ENCODE peak calls at places on chromosomes 4 and X, in six cellular contexts. E, B, N, X, F and M are unnamed samples.

GRCh38 chrX:119482497-119483480 is 14.5 kb downstream of the SLC25A5 start:
- DNase-seq in E (no peak), X (peak), B (peak), F (peak), N (peak), M (peak)

GRCh38 chr4:185734214-185734613 is 77.8 kb downstream of the SORBS2 start:
- DNase-seq in X (no peak), B (no peak), N (peak), E (no peak), F (no peak), M (no peak)

GRCh38 chr4:24197891-24198290 is 308.0 kb upstream of the PPARGC1A start:
- DNase-seq in X (no peak), B (no peak), E (no peak), N (no peak), F (peak), M (no peak)

GRCh38 chrX:115563633-115564182 is 2.7 kb downstream of the PLS3 start:
- DNase-seq in E (no peak), X (no peak), F (no peak), N (no peak), B (no peak), M (peak)

GRCh38 chr4:92101609-92102231 is 202.0 kb upstream of the GRID2 start:
- DNase-seq in X (peak), B (no peak), N (no peak), E (no peak), F (peak), M (peak)

GRCh38 chrX:138709886-138710285 is 1.6 kb downstream of the FGF13 start:
- DNase-seq in X (no peak), N (no peak), F (no peak), E (no peak), B (no peak), M (no peak)

GRCh38 chr4:107094332-107094731 is 58.2 kb upstream of the DKK2 start:
- DNase-seq in F (peak), E (no peak), N (no peak), B (peak), X (peak), M (peak)

GRCh38 chr4:105474110-105474518 is 252 bp upstream of the PPA2 start:
- DNase-seq in F (peak), E (no peak), B (peak), X (no peak), N (no peak), M (peak)

GRCh38 chrX:17038681-17039161 is 92.3 kb downstream of the REPS2 start:
- DNase-seq in B (no peak), E (no peak), X (peak), F (no peak), N (no peak), M (peak)

GRCh38 chrX:132364313-132364712 is 124.5 kb downstream of the MBNL3 start:
- DNase-seq in E (no peak), B (no peak), N (no peak), X (no peak), F (no peak), M (no peak)

GRCh38 chr4:121693450-121693849 is 3.3 kb downstream of the ANXA5 start:
- DNase-seq in N (no peak), B (no peak), F (peak), E (no peak), X (peak), M (peak)

GRCh38 chr4:121697626-121698025 is 846 bp upstream of the ANXA5 start:
- DNase-seq in B (no peak), F (no peak), N (peak), X (no peak), E (no peak), M (no peak)

GRCh38 chr4:121696140-121696640 is 590 bp downstream of the ANXA5 start:
- DNase-seq in N (peak), E (no peak), X (peak), B (peak), F (peak), M (peak)

GRCh38 chr4:121698119-121698732 is 1.4 kb upstream of the ANXA5 start:
- DNase-seq in B (no peak), F (no peak), E (no peak), N (no peak), X (no peak), M (no peak)

DNA sequence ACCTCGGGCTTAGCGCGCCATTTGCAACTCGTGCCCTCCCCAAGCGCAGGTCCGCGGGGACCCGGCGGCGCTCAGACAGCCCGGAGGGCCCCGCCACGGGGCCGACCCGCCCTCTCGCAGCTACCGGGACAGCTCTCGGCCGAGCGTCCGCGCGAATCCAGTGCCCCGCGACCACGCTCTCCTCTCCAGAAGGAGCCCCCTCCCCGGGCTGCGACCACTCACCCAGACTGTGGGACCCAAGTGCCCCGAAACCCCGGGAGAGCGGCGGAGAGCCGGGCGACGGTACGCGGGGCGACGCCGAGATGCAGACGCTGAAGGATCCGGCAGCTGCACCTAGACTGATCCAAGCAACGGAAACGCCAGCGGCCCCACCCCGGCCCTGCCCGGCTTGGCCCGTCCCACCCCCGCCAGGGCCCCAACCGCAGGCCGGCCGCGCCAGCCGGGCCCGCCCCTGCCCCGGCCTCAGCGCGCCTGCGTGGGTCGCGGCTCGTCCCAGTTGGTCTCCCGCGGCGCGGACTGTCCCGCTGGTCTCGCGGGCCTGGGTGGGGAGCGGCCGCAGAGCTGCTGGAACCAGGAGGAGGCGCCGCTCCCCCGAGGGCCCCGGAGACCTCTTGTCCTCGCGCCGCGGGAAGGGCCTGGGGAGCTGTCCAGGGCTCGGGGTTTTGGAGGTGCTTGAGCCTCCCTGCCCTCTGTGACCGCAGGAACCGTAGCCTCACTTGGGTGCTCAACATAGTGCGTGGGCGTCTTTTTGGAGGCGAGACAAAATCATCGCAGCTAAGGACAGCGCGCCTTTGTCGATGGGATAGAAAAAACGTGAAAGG is at the start of gene ANXA5:
- DNase-seq in X (peak), F (peak), N (peak), E (no peak), B (peak), M (peak)
- TF ChIP-seq CTCF in X (no peak), F (peak), N (no peak), E (peak), B (no peak), M (peak)

GRCh38 chr4:145155268-145155870 is 25.0 kb downstream of the OTUD4 start:
- DNase-seq in F (no peak), X (no peak), N (no peak), B (no peak), E (no peak), M (no peak)

GRCh38 chr4:145153904-145154298 is 26.5 kb downstream of the OTUD4 start:
- DNase-seq in X (no peak), F (no peak), N (no peak), E (no peak), B (no peak), M (no peak)

GRCh38 chr4:145148980-145149379 is 31.4 kb downstream of the OTUD4 start:
- DNase-seq in N (no peak), F (no peak), E (no peak), B (no peak), X (no peak), M (no peak)

GRCh38 chr4:145153181-145153903 is 27.0 kb downstream of the OTUD4 start:
- DNase-seq in E (no peak), N (no peak), B (peak), X (no peak), F (peak), M (peak)

GRCh38 chr4:145154573-145154972 is 25.8 kb downstream of the OTUD4 start:
- DNase-seq in N (peak), X (peak), B (peak), F (peak), E (no peak), M (peak)
- TF ChIP-seq CTCF in N (peak), X (peak), B (peak), F (peak), E (peak), M (peak)

GRCh38 chrX:109310031-109310430 is 171.9 kb downstream of the GUCY2F start:
- DNase-seq in B (no peak), X (no peak), E (no peak), N (no peak), F (no peak), M (no peak)
- TF ChIP-seq CTCF in B (no peak), X (no peak), E (no peak), N (no peak), F (no peak), M (no peak)

DNA sequence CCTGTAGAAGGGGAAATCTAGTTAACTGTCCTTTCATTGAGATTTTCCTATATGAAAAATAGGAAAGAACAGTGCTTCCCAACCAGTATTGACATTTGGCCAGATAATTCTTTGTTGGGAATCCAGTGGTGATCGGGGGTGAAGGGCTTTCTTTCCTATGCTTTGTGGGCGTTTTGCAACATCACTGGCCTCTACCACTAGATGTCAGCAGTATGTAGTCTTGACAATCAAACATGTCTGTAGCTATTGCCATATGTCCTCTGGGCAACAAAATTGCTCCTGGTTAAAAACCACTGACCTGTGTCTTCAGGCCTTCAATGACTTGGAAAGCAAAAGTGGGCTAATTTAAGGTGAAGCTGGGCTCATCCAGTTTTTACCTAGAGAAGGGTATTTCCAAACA is 658.5 kb downstream of the DACH2 start:
- DNase-seq in N (no peak), X (no peak), F (peak), B (no peak), E (no peak), M (no peak)
- TF ChIP-seq CTCF in N (no peak), X (no peak), F (peak), B (peak), E (peak), M (peak)

DNA sequence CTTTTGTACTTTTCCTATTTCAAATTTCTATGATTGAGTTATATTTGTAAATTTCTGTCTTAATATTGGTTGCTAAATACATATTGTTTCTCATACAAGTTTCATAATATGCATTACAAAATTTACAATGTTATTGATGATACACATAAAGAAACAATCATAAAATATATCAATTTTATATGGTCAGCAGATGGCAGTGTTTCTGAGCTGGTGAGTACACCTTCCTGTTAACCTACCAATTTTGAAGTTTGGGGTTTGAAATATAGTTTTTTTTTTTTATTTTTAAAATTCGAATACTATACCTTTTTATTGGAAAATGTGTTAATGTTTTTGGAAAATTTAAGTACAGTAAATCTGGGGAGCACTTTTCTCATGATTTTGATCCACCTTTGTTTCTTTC is 1953.1 kb upstream of the ADGRL3 start:
- DNase-seq in X (no peak), E (no peak), B (no peak), F (no peak), N (no peak), M (no peak)
- TF ChIP-seq CTCF in X (peak), E (no peak), B (peak), F (no peak), N (no peak), M (no peak)

DNA sequence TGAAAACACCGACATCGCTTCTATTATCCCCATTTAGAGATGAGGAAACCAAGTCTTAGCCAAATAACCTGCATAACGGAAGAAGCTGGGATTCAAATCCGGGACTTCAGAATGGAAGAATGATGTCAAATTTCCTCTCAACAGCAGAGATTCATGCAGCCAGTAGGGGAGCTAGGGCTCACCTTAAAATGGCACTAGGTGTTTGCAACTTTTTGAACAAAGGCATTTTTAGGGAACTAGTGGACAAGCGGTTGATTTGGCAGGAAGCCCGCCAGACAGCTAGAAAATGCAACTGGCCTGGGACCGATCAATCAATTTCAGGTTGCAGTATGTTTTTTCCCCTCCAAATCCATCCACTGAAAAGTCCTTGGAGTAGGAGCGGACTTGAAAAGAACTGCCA is 224.2 kb downstream of the PTTG2 start:
- DNase-seq in B (no peak), F (no peak), E (no peak), X (no peak), N (no peak), M (no peak)
- TF ChIP-seq CTCF in B (peak), F (peak), E (no peak), X (peak), N (no peak), M (peak)

DNA sequence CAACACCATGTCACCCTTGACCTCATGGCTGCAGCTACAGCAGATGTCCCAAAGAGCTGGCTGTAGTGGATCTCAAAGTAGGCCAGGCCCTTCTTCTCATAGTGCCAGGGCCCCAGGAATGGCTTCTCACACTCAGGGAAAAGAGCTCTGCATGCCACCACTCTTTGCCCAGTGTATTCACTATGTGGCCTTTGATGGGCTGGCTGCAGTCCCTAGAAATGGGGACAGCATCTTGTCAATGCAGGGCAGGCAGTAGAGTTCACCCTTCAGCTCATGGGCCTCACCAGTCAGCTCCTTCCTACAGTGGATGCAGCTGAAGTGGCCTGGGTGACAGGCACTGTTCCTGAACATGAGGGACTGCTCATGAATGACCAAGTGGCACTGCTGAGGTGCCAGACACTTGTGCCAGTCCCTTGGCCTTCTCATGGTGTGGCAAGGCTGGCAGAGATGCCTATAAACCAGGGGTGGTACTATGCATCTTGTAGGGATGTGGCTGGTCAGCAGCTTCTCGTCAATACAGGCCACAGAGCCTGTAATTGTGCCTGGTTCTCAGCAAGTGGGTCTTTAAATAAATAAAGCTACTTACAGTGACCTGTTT is 178.9 kb downstream of the ARAP2 start:
- DNase-seq in N (no peak), X (no peak), B (no peak), E (no peak), F (no peak), M (no peak)
- TF ChIP-seq CTCF in N (no peak), X (no peak), B (no peak), E (no peak), F (no peak), M (no peak)